ENCODE peak calls at places on chromosomes 13 and 19, in four cellular contexts. T is K562, Y is IMR-90, J is mesenchymal stem cell. V is an unnamed sample.

GRCh38 chr13:106242554-106242953 is 292.9 kb downstream of the EFNB2 start:
- DNase-seq in T (no peak), Y (no peak), J (peak; percentile 3), V (no peak)

GRCh38 chr19:34428549-34429285 is 536 bp downstream of the UBA2 start:
- DNase-seq in T (peak; percentile 64), Y (peak; percentile 17), J (peak; percentile 64), V (peak; percentile 84)

GRCh38 chr19:13077233-13077632 is 25.4 kb downstream of the LYL1 start:
- DNase-seq in T (no peak), Y (no peak), J (no peak), V (no peak)

GRCh38 chr19:49515767-49516166 is 3.3 kb downstream of the FCGRT start:
- DNase-seq in T (no peak), Y (no peak), J (peak; percentile 61), V (no peak)

GRCh38 chr13:59088716-59089115 is 1075.0 kb downstream of the DIAPH3 start:
- DNase-seq in T (no peak), Y (peak; percentile 78), J (peak; percentile 26), V (peak; percentile 9)

GRCh38 chr19:35828694-35829301 is 16.2 kb upstream of the PRODH2 start:
- DNase-seq in T (peak; percentile 82), Y (peak; percentile 67), J (peak; percentile 60), V (peak; percentile 81)

GRCh38 chr13:113138792-113139551 is 16.4 kb downstream of the F10 start:
- DNase-seq in T (peak; percentile 37), Y (no peak), J (no peak), V (no peak)

GRCh38 chr19:18506101-18506534 is 15.8 kb downstream of the ELL start:
- DNase-seq in T (no peak), Y (no peak), J (no peak), V (no peak)

GRCh38 chr13:75432045-75432444 is 49.9 kb downstream of the TBC1D4 start:
- DNase-seq in T (peak; percentile 9), Y (peak; percentile 18), J (peak; percentile 47), V (peak; percentile 6)

GRCh38 chr19:49243129-49243528 is 81.9 kb downstream of the SLC6A16 start:
- DNase-seq in T (no peak), Y (no peak), J (no peak), V (no peak)

GRCh38 chr13:28321751-28322150 is 173.2 kb downstream of the FLT1 start:
- DNase-seq in T (no peak), Y (peak; percentile 17), J (peak; percentile 48), V (no peak)

GRCh38 chr13:79445968-79446645 is 34.8 kb upstream of the NDFIP2 start:
- DNase-seq in T (no peak), Y (no peak), J (no peak), V (no peak)

GRCh38 chr19:47767349-47767748 is 11.2 kb upstream of the SELENOW start:
- DNase-seq in T (no peak), Y (no peak), J (no peak), V (no peak)

GRCh38 chr13:21674271-21675009 is 3.6 kb downstream of the FGF9 start:
- DNase-seq in T (no peak), Y (no peak), J (no peak), V (peak; percentile 52)

GRCh38 chr13:98324105-98324504 is 147.0 kb upstream of the RNF113B start:
- DNase-seq in T (no peak), Y (no peak), J (no peak), V (no peak)

GRCh38 chr19:18119243-18120105 is 21.9 kb downstream of the MAST3 start:
- DNase-seq in T (no peak), Y (no peak), J (no peak), V (no peak)

GRCh38 chr13:24489721-24490120 is 22.9 kb downstream of the PARP4 start:
- DNase-seq in T (no peak), Y (no peak), J (no peak), V (no peak)

GRCh38 chr13:97653741-97654140 is 219.8 kb downstream of the RAP2A start:
- DNase-seq in T (no peak), Y (peak; percentile 46), J (no peak), V (peak; percentile 88)

GRCh38 chr19:29320076-29320475 is 107.1 kb upstream of the UQCRFS1 start:
- DNase-seq in T (no peak), Y (no peak), J (no peak), V (no peak)

GRCh38 chr13:44620057-44620456 is 43.9 kb upstream of the TSC22D1 start:
- DNase-seq in T (no peak), Y (peak; percentile 45), J (peak; percentile 44), V (peak; percentile 30)

GRCh38 chr13:40026741-40027140 is 371.3 kb downstream of the COG6 start:
- DNase-seq in T (no peak), Y (no peak), J (no peak), V (no peak)

GRCh38 chr13:74115138-74115537 is 19.1 kb downstream of the KLF12 start:
- DNase-seq in T (no peak), Y (peak; percentile 78), J (peak; percentile 45), V (peak; percentile 68)

GRCh38 chr19:4338441-4339350 is at the start of gene STAP2:
- DNase-seq in T (peak; percentile 40), Y (no peak), J (peak; percentile 31), V (no peak)

GRCh38 chr19:38648789-38649304 is 1.4 kb downstream of the ACTN4 start:
- DNase-seq in T (no peak), Y (no peak), J (no peak), V (peak; percentile 41)

GRCh38 chr13:44575741-44576395 is at the start of gene TSC22D1:
- DNase-seq in T (no peak), Y (peak; percentile 56), J (peak; percentile 66), V (peak; percentile 69)

GRCh38 chr13:59706101-59706976 is 457.4 kb downstream of the DIAPH3 start:
- DNase-seq in T (no peak), Y (no peak), J (no peak), V (no peak)

GRCh38 chr13:110620596-110620995 is 5.3 kb downstream of the NAXD start:
- DNase-seq in T (no peak), Y (no peak), J (no peak), V (no peak)

GRCh38 chr13:82358284-82358683 is 1524.0 kb downstream of the SLITRK1 start:
- DNase-seq in T (no peak), Y (no peak), J (no peak), V (peak; percentile 27)

GRCh38 chr19:31140717-31141116 is 208.5 kb downstream of the TSHZ3 start:
- DNase-seq in T (no peak), Y (peak; percentile 55), J (peak; percentile 45), V (no peak)

GRCh38 chr13:98478134-98479129 is 98.5 kb downstream of the STK24 start:
- DNase-seq in T (peak; percentile 69), Y (peak; percentile 36), J (peak; percentile 68), V (no peak)

GRCh38 chr19:46660008-46660517 is 919 bp downstream of the DACT3 start:
- DNase-seq in T (peak; percentile 65), Y (no peak), J (peak; percentile 65), V (peak; percentile 66)

GRCh38 chr19:11507370-11508078 is 1.9 kb upstream of the ZNF653 start:
- DNase-seq in T (no peak), Y (no peak), J (no peak), V (no peak)

GRCh38 chr13:27403727-27404385 is 20.6 kb upstream of the GTF3A start:
- DNase-seq in T (no peak), Y (no peak), J (peak; percentile 31), V (no peak)

GRCh38 chr13:98961204-98962105 is 16.4 kb downstream of the DOCK9 start:
- DNase-seq in T (no peak), Y (no peak), J (no peak), V (no peak)

GRCh38 chr13:50894504-50894903 is 15.1 kb upstream of the RNASEH2B start:
- DNase-seq in T (no peak), Y (no peak), J (no peak), V (no peak)
- H3K4me3 ChIP-seq in T (no peak overlapping the region), Y (no peak overlapping the region), J (no peak overlapping the region), V (no peak overlapping the region)

GRCh38 chr19:1744822-1745563 is 8.3 kb upstream of the ONECUT3 start:
- DNase-seq in T (peak; percentile 34), Y (no peak), J (no peak), V (no peak)
- H3K9ac ChIP-seq in T (no peak overlapping the region), Y (no peak overlapping the region), J (no peak overlapping the region), V (no peak overlapping the region)

GRCh38 chr19:50556236-50557008 is 11.8 kb downstream of the LRRC4B start:
- DNase-seq in T (peak; percentile 93), Y (peak; percentile 59), J (peak; percentile 32), V (peak; percentile 90)
- H3K4me3 ChIP-seq in T (peak overlapping the region; percentile 54), Y (peak overlapping the region; percentile 76), J (no peak overlapping the region), V (peak overlapping the region; percentile 64)

DNA sequence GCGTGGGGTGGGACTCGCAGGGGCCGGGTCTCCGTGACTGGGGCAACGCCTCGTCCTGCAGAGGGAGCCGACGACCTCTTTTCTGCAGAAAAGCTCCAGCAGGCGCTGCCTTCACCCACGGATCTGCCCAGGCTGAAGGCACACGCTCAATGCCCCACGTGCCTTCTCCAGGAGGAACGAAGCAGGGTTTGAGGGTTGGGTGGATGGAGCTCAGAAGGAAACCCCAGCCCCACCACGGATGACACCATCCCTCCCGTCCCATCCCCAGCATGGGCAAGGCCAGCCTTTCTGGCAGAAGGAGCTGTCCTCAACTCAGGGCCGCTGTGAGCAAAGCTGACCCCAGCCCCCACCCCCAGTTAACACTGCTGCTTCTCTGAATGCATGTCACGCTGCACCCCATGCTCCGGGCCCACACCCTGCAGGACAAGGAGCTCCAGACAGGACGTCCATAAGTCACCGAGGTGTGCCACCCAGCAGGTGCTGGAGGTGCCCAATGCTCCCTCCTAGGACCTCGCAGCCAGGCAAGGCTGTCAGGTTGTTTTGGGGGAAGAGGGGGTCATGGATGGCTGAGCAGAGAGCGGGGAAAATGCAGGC is 7.4 kb downstream of the C19orf25 start:
- DNase-seq in T (no peak), Y (no peak), J (no peak), V (no peak)
- H3K9ac ChIP-seq in T (no peak overlapping the region), Y (no peak overlapping the region), J (no peak overlapping the region), V (no peak overlapping the region)

DNA sequence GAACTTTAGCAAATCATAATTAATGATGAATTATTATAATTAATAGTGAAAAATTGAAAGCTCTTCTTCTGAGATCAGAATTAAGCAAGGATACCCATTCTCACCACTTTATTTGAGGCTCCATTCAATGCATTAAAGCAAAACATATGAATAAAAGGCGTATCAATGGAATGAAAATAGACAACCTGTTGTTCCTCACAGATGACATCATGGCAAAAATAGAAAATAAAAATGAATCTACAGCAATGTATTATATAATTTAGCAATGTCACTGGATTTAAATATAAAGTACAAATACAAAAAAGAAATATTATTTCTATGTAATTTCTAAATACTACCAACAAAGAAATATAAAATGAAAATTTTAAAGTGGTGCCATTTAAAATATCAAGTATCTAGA is 11.1 kb upstream of the ZNF780A start:
- DNase-seq in T (no peak), Y (no peak), J (no peak), V (no peak)
- H3K4me3 ChIP-seq in T (no peak overlapping the region), Y (no peak overlapping the region), J (no peak overlapping the region), V (no peak overlapping the region)

V was measured in adipocyte.